ENCODE peak calls at places on chromosomes 16 and 17, in seven cellular contexts. One of them, this sample, is unnamed.

GRCh38 chr17:14923981-14924380 is 341.1 kb downstream of the PMP22 start:
- DNase-seq in AG08395: no peak
- DNase-seq in T-helper 2 cell: no peak
- DNase-seq in choroid plexus epithelial cell: peak; percentile 81
- DNase-seq in effector CD4-positive, alpha-beta T cell: no peak
- DNase-seq in dorsolateral prefrontal cortex: no peak
- DNase-seq in stimulated activated CD4-positive, alpha-beta T cell treated with anti-CD3 and anti-CD28 coated beads, Interleukin-2, amount 100 ng/mL, for 48 hours: no peak
- DNase-seq in this sample: peak; percentile 5

GRCh38 chr17:1979182-1979980 is 45.8 kb downstream of the RTN4RL1 start:
- DNase-seq in AG08395: no peak
- DNase-seq in effector CD4-positive, alpha-beta T cell: no peak
- DNase-seq in stimulated activated CD4-positive, alpha-beta T cell treated with anti-CD3 and anti-CD28 coated beads, Interleukin-2, amount 100 ng/mL, for 48 hours: no peak
- DNase-seq in T-helper 2 cell: no peak
- DNase-seq in choroid plexus epithelial cell: no peak
- DNase-seq in dorsolateral prefrontal cortex: no peak
- DNase-seq in this sample: no peak

GRCh38 chr17:13931111-13931526 is 138.2 kb upstream of the COX10 start:
- DNase-seq in stimulated activated CD4-positive, alpha-beta T cell treated with anti-CD3 and anti-CD28 coated beads, Interleukin-2, amount 100 ng/mL, for 48 hours: no peak
- DNase-seq in T-helper 2 cell: peak; percentile 3
- DNase-seq in AG08395: peak; percentile 37
- DNase-seq in choroid plexus epithelial cell: peak; percentile 39
- DNase-seq in effector CD4-positive, alpha-beta T cell: no peak
- DNase-seq in dorsolateral prefrontal cortex: peak; percentile 19
- DNase-seq in this sample: peak; percentile 62

GRCh38 chr17:76797441-76797840 is 59.5 kb downstream of the MFSD11 start:
- DNase-seq in AG08395: no peak
- DNase-seq in effector CD4-positive, alpha-beta T cell: no peak
- DNase-seq in choroid plexus epithelial cell: no peak
- DNase-seq in stimulated activated CD4-positive, alpha-beta T cell treated with anti-CD3 and anti-CD28 coated beads, Interleukin-2, amount 100 ng/mL, for 48 hours: no peak
- DNase-seq in T-helper 2 cell: no peak
- DNase-seq in dorsolateral prefrontal cortex: no peak
- DNase-seq in this sample: no peak

GRCh38 chr16:5328546-5328945 is 231.0 kb upstream of the EEF2KMT start:
- DNase-seq in dorsolateral prefrontal cortex: no peak
- DNase-seq in AG08395: no peak
- DNase-seq in choroid plexus epithelial cell: no peak
- DNase-seq in stimulated activated CD4-positive, alpha-beta T cell treated with anti-CD3 and anti-CD28 coated beads, Interleukin-2, amount 100 ng/mL, for 48 hours: no peak
- DNase-seq in effector CD4-positive, alpha-beta T cell: no peak
- DNase-seq in T-helper 2 cell: no peak
- DNase-seq in this sample: no peak

GRCh38 chr16:75481475-75481874 is 13.8 kb downstream of the CHST6 start:
- DNase-seq in stimulated activated CD4-positive, alpha-beta T cell treated with anti-CD3 and anti-CD28 coated beads, Interleukin-2, amount 100 ng/mL, for 48 hours: no peak
- DNase-seq in dorsolateral prefrontal cortex: no peak
- DNase-seq in AG08395: no peak
- DNase-seq in effector CD4-positive, alpha-beta T cell: no peak
- DNase-seq in choroid plexus epithelial cell: no peak
- DNase-seq in T-helper 2 cell: no peak
- DNase-seq in this sample: no peak

GRCh38 chr16:1389762-1390161 is 24.7 kb downstream of the UNKL start:
- DNase-seq in T-helper 2 cell: no peak
- DNase-seq in effector CD4-positive, alpha-beta T cell: no peak
- DNase-seq in stimulated activated CD4-positive, alpha-beta T cell treated with anti-CD3 and anti-CD28 coated beads, Interleukin-2, amount 100 ng/mL, for 48 hours: no peak
- DNase-seq in dorsolateral prefrontal cortex: no peak
- DNase-seq in AG08395: no peak
- DNase-seq in choroid plexus epithelial cell: no peak
- DNase-seq in this sample: no peak

GRCh38 chr17:19237389-19238166 is 412 bp downstream of the EPN2 start:
- DNase-seq in AG08395: no peak
- DNase-seq in T-helper 2 cell: peak; percentile 35
- DNase-seq in effector CD4-positive, alpha-beta T cell: peak; percentile 7
- DNase-seq in dorsolateral prefrontal cortex: no peak
- DNase-seq in stimulated activated CD4-positive, alpha-beta T cell treated with anti-CD3 and anti-CD28 coated beads, Interleukin-2, amount 100 ng/mL, for 48 hours: peak; percentile 13
- DNase-seq in choroid plexus epithelial cell: no peak
- DNase-seq in this sample: no peak

GRCh38 chr16:82506734-82507133 is 120.0 kb upstream of the CDH13 start:
- DNase-seq in choroid plexus epithelial cell: no peak
- DNase-seq in AG08395: no peak
- DNase-seq in stimulated activated CD4-positive, alpha-beta T cell treated with anti-CD3 and anti-CD28 coated beads, Interleukin-2, amount 100 ng/mL, for 48 hours: no peak
- DNase-seq in effector CD4-positive, alpha-beta T cell: no peak
- DNase-seq in T-helper 2 cell: no peak
- DNase-seq in dorsolateral prefrontal cortex: no peak
- DNase-seq in this sample: no peak

GRCh38 chr16:85994492-85995433 is 95.8 kb downstream of the IRF8 start:
- DNase-seq in stimulated activated CD4-positive, alpha-beta T cell treated with anti-CD3 and anti-CD28 coated beads, Interleukin-2, amount 100 ng/mL, for 48 hours: no peak
- DNase-seq in choroid plexus epithelial cell: no peak
- DNase-seq in T-helper 2 cell: no peak
- DNase-seq in effector CD4-positive, alpha-beta T cell: no peak
- DNase-seq in AG08395: no peak
- DNase-seq in dorsolateral prefrontal cortex: no peak
- DNase-seq in this sample: no peak

GRCh38 chr17:82806645-82807044 is 33.2 kb downstream of the ZNF750 start:
- DNase-seq in effector CD4-positive, alpha-beta T cell: no peak
- DNase-seq in AG08395: no peak
- DNase-seq in T-helper 2 cell: no peak
- DNase-seq in dorsolateral prefrontal cortex: no peak
- DNase-seq in choroid plexus epithelial cell: no peak
- DNase-seq in stimulated activated CD4-positive, alpha-beta T cell treated with anti-CD3 and anti-CD28 coated beads, Interleukin-2, amount 100 ng/mL, for 48 hours: no peak
- DNase-seq in this sample: no peak

GRCh38 chr16:12303649-12304048 is 327.1 kb downstream of the SNX29 start:
- DNase-seq in choroid plexus epithelial cell: no peak
- DNase-seq in T-helper 2 cell: no peak
- DNase-seq in stimulated activated CD4-positive, alpha-beta T cell treated with anti-CD3 and anti-CD28 coated beads, Interleukin-2, amount 100 ng/mL, for 48 hours: no peak
- DNase-seq in AG08395: no peak
- DNase-seq in dorsolateral prefrontal cortex: no peak
- DNase-seq in effector CD4-positive, alpha-beta T cell: no peak
- DNase-seq in this sample: no peak

GRCh38 chr16:23843143-23843542 is 7.4 kb downstream of the PRKCB start:
- DNase-seq in T-helper 2 cell: no peak
- DNase-seq in effector CD4-positive, alpha-beta T cell: no peak
- DNase-seq in choroid plexus epithelial cell: no peak
- DNase-seq in dorsolateral prefrontal cortex: no peak
- DNase-seq in stimulated activated CD4-positive, alpha-beta T cell treated with anti-CD3 and anti-CD28 coated beads, Interleukin-2, amount 100 ng/mL, for 48 hours: no peak
- DNase-seq in AG08395: no peak
- DNase-seq in this sample: no peak

GRCh38 chr16:66515543-66516171 is 34.3 kb downstream of the TK2 start:
- DNase-seq in choroid plexus epithelial cell: peak; percentile 76
- DNase-seq in T-helper 2 cell: peak; percentile 50
- DNase-seq in AG08395: peak; percentile 67
- DNase-seq in stimulated activated CD4-positive, alpha-beta T cell treated with anti-CD3 and anti-CD28 coated beads, Interleukin-2, amount 100 ng/mL, for 48 hours: no peak
- DNase-seq in effector CD4-positive, alpha-beta T cell: no peak
- DNase-seq in dorsolateral prefrontal cortex: peak; percentile 24
- DNase-seq in this sample: peak; percentile 45

GRCh38 chr17:50893183-50893993 is 27.2 kb upstream of the TOB1 start:
- DNase-seq in stimulated activated CD4-positive, alpha-beta T cell treated with anti-CD3 and anti-CD28 coated beads, Interleukin-2, amount 100 ng/mL, for 48 hours: no peak
- DNase-seq in dorsolateral prefrontal cortex: peak; percentile 70
- DNase-seq in effector CD4-positive, alpha-beta T cell: no peak
- DNase-seq in T-helper 2 cell: no peak
- DNase-seq in choroid plexus epithelial cell: no peak
- DNase-seq in AG08395: peak; percentile 18
- DNase-seq in this sample: peak; percentile 94

GRCh38 chr16:88382491-88383400 is at the start of gene ZNF469:
- DNase-seq in AG08395: peak; percentile 74
- DNase-seq in effector CD4-positive, alpha-beta T cell: no peak
- DNase-seq in T-helper 2 cell: no peak
- DNase-seq in stimulated activated CD4-positive, alpha-beta T cell treated with anti-CD3 and anti-CD28 coated beads, Interleukin-2, amount 100 ng/mL, for 48 hours: no peak
- DNase-seq in choroid plexus epithelial cell: peak; percentile 34
- DNase-seq in dorsolateral prefrontal cortex: no peak
- DNase-seq in this sample: peak; percentile 36

This sample was measured in fibroblast of lung.